ENCODE peak calls at places on chromosomes 5 and 9, in nine cellular contexts. One of them, this sample, is unnamed.

GRCh38 chr9:73153793-73154227 is 2.1 kb downstream of the ANXA1 start:
- DNase-seq in NCI-H1436: no peak
- DNase-seq in iPS-NIHi11: peak; percentile 17
- DNase-seq in uterus: no peak
- DNase-seq in breast epithelium: no peak
- DNase-seq in OCI-LY7: no peak
- DNase-seq in GM13976: no peak
- DNase-seq in activated CD4-positive, alpha-beta T cell treated with anti-CD3 and anti-CD28 coated beads, Interleukin-2, amount 50 U/mL, for 1 hour: no peak
- DNase-seq in activated T-helper 1 cell treated with anti-CD3 and anti-CD28 coated beads, Interleukin-12 subunit alpha, Interleukin-12 subunit beta, Interleukin-2, Interleukin-4 antibody, amounts not matched to agents 30 ng/mL and 10 ng/mL and 1 ng/mL, durations not matched to agents 14 hours and 24 hours and 36 hours: no peak
- DNase-seq in this sample: no peak

GRCh38 chr5:140240987-140241706 is 61.8 kb downstream of the PFDN1 start:
- DNase-seq in OCI-LY7: no peak
- DNase-seq in iPS-NIHi11: peak; percentile 84
- DNase-seq in breast epithelium: peak; percentile 79
- DNase-seq in uterus: peak; percentile 88
- DNase-seq in NCI-H1436: no peak
- DNase-seq in activated CD4-positive, alpha-beta T cell treated with anti-CD3 and anti-CD28 coated beads, Interleukin-2, amount 50 U/mL, for 1 hour: no peak
- DNase-seq in activated T-helper 1 cell treated with anti-CD3 and anti-CD28 coated beads, Interleukin-12 subunit alpha, Interleukin-12 subunit beta, Interleukin-2, Interleukin-4 antibody, amounts not matched to agents 30 ng/mL and 10 ng/mL and 1 ng/mL, durations not matched to agents 14 hours and 24 hours and 36 hours: no peak
- DNase-seq in GM13976: no peak
- DNase-seq in this sample: no peak

GRCh38 chr5:159038907-159039306 is 60.8 kb downstream of the EBF1 start:
- DNase-seq in NCI-H1436: no peak
- DNase-seq in activated T-helper 1 cell treated with anti-CD3 and anti-CD28 coated beads, Interleukin-12 subunit alpha, Interleukin-12 subunit beta, Interleukin-2, Interleukin-4 antibody, amounts not matched to agents 30 ng/mL and 10 ng/mL and 1 ng/mL, durations not matched to agents 14 hours and 24 hours and 36 hours: no peak
- DNase-seq in breast epithelium: no peak
- DNase-seq in activated CD4-positive, alpha-beta T cell treated with anti-CD3 and anti-CD28 coated beads, Interleukin-2, amount 50 U/mL, for 1 hour: no peak
- DNase-seq in GM13976: no peak
- DNase-seq in iPS-NIHi11: no peak
- DNase-seq in uterus: no peak
- DNase-seq in OCI-LY7: no peak
- DNase-seq in this sample: no peak

GRCh38 chr5:96483878-96484277 is 50.8 kb upstream of the PCSK1 start:
- DNase-seq in activated T-helper 1 cell treated with anti-CD3 and anti-CD28 coated beads, Interleukin-12 subunit alpha, Interleukin-12 subunit beta, Interleukin-2, Interleukin-4 antibody, amounts not matched to agents 30 ng/mL and 10 ng/mL and 1 ng/mL, durations not matched to agents 14 hours and 24 hours and 36 hours: no peak
- DNase-seq in breast epithelium: no peak
- DNase-seq in GM13976: no peak
- DNase-seq in NCI-H1436: no peak
- DNase-seq in OCI-LY7: peak; percentile 10
- DNase-seq in uterus: no peak
- DNase-seq in iPS-NIHi11: peak; percentile 63
- DNase-seq in activated CD4-positive, alpha-beta T cell treated with anti-CD3 and anti-CD28 coated beads, Interleukin-2, amount 50 U/mL, for 1 hour: no peak
- DNase-seq in this sample: no peak

GRCh38 chr9:37437616-37438015 is 15.1 kb downstream of the GRHPR start:
- DNase-seq in OCI-LY7: no peak
- DNase-seq in iPS-NIHi11: no peak
- DNase-seq in activated T-helper 1 cell treated with anti-CD3 and anti-CD28 coated beads, Interleukin-12 subunit alpha, Interleukin-12 subunit beta, Interleukin-2, Interleukin-4 antibody, amounts not matched to agents 30 ng/mL and 10 ng/mL and 1 ng/mL, durations not matched to agents 14 hours and 24 hours and 36 hours: no peak
- DNase-seq in NCI-H1436: no peak
- DNase-seq in uterus: no peak
- DNase-seq in GM13976: no peak
- DNase-seq in breast epithelium: no peak
- DNase-seq in activated CD4-positive, alpha-beta T cell treated with anti-CD3 and anti-CD28 coated beads, Interleukin-2, amount 50 U/mL, for 1 hour: no peak
- DNase-seq in this sample: no peak

GRCh38 chr5:90612930-90613329 is 54.3 kb downstream of the ADGRV1 start:
- DNase-seq in NCI-H1436: no peak
- DNase-seq in activated CD4-positive, alpha-beta T cell treated with anti-CD3 and anti-CD28 coated beads, Interleukin-2, amount 50 U/mL, for 1 hour: no peak
- DNase-seq in OCI-LY7: no peak
- DNase-seq in activated T-helper 1 cell treated with anti-CD3 and anti-CD28 coated beads, Interleukin-12 subunit alpha, Interleukin-12 subunit beta, Interleukin-2, Interleukin-4 antibody, amounts not matched to agents 30 ng/mL and 10 ng/mL and 1 ng/mL, durations not matched to agents 14 hours and 24 hours and 36 hours: no peak
- DNase-seq in breast epithelium: no peak
- DNase-seq in GM13976: peak; percentile 56
- DNase-seq in iPS-NIHi11: no peak
- DNase-seq in uterus: no peak
- DNase-seq in this sample: no peak

GRCh38 chr5:9455826-9456434 is 89.9 kb downstream of the SEMA5A start:
- DNase-seq in OCI-LY7: no peak
- DNase-seq in NCI-H1436: no peak
- DNase-seq in activated CD4-positive, alpha-beta T cell treated with anti-CD3 and anti-CD28 coated beads, Interleukin-2, amount 50 U/mL, for 1 hour: no peak
- DNase-seq in activated T-helper 1 cell treated with anti-CD3 and anti-CD28 coated beads, Interleukin-12 subunit alpha, Interleukin-12 subunit beta, Interleukin-2, Interleukin-4 antibody, amounts not matched to agents 30 ng/mL and 10 ng/mL and 1 ng/mL, durations not matched to agents 14 hours and 24 hours and 36 hours: no peak
- DNase-seq in iPS-NIHi11: peak; percentile 13
- DNase-seq in GM13976: no peak
- DNase-seq in breast epithelium: no peak
- DNase-seq in uterus: no peak
- DNase-seq in this sample: no peak

GRCh38 chr5:6885581-6885980 is 172.3 kb downstream of the TENT4A start:
- DNase-seq in OCI-LY7: no peak
- DNase-seq in breast epithelium: no peak
- DNase-seq in GM13976: no peak
- DNase-seq in activated CD4-positive, alpha-beta T cell treated with anti-CD3 and anti-CD28 coated beads, Interleukin-2, amount 50 U/mL, for 1 hour: no peak
- DNase-seq in uterus: no peak
- DNase-seq in NCI-H1436: no peak
- DNase-seq in iPS-NIHi11: no peak
- DNase-seq in activated T-helper 1 cell treated with anti-CD3 and anti-CD28 coated beads, Interleukin-12 subunit alpha, Interleukin-12 subunit beta, Interleukin-2, Interleukin-4 antibody, amounts not matched to agents 30 ng/mL and 10 ng/mL and 1 ng/mL, durations not matched to agents 14 hours and 24 hours and 36 hours: no peak
- DNase-seq in this sample: no peak

GRCh38 chr9:107284636-107285035 is 1.6 kb downstream of the RAD23B start:
- DNase-seq in activated CD4-positive, alpha-beta T cell treated with anti-CD3 and anti-CD28 coated beads, Interleukin-2, amount 50 U/mL, for 1 hour: no peak
- DNase-seq in breast epithelium: no peak
- DNase-seq in OCI-LY7: peak; percentile 26
- DNase-seq in iPS-NIHi11: no peak
- DNase-seq in activated T-helper 1 cell treated with anti-CD3 and anti-CD28 coated beads, Interleukin-12 subunit alpha, Interleukin-12 subunit beta, Interleukin-2, Interleukin-4 antibody, amounts not matched to agents 30 ng/mL and 10 ng/mL and 1 ng/mL, durations not matched to agents 14 hours and 24 hours and 36 hours: no peak
- DNase-seq in GM13976: no peak
- DNase-seq in uterus: no peak
- DNase-seq in NCI-H1436: no peak
- DNase-seq in this sample: no peak

GRCh38 chr9:93577045-93577939 is 908 bp downstream of the PHF2 start:
- DNase-seq in iPS-NIHi11: peak; percentile 46
- DNase-seq in NCI-H1436: no peak
- DNase-seq in activated CD4-positive, alpha-beta T cell treated with anti-CD3 and anti-CD28 coated beads, Interleukin-2, amount 50 U/mL, for 1 hour: no peak
- DNase-seq in breast epithelium: peak; percentile 57
- DNase-seq in activated T-helper 1 cell treated with anti-CD3 and anti-CD28 coated beads, Interleukin-12 subunit alpha, Interleukin-12 subunit beta, Interleukin-2, Interleukin-4 antibody, amounts not matched to agents 30 ng/mL and 10 ng/mL and 1 ng/mL, durations not matched to agents 14 hours and 24 hours and 36 hours: peak; percentile 28
- DNase-seq in uterus: no peak
- DNase-seq in OCI-LY7: peak; percentile 49
- DNase-seq in GM13976: peak; percentile 60
- DNase-seq in this sample: no peak

GRCh38 chr5:41747291-41747690 is 122.9 kb downstream of the OXCT1 start:
- DNase-seq in OCI-LY7: no peak
- DNase-seq in activated T-helper 1 cell treated with anti-CD3 and anti-CD28 coated beads, Interleukin-12 subunit alpha, Interleukin-12 subunit beta, Interleukin-2, Interleukin-4 antibody, amounts not matched to agents 30 ng/mL and 10 ng/mL and 1 ng/mL, durations not matched to agents 14 hours and 24 hours and 36 hours: no peak
- DNase-seq in NCI-H1436: no peak
- DNase-seq in GM13976: no peak
- DNase-seq in uterus: no peak
- DNase-seq in activated CD4-positive, alpha-beta T cell treated with anti-CD3 and anti-CD28 coated beads, Interleukin-2, amount 50 U/mL, for 1 hour: no peak
- DNase-seq in breast epithelium: no peak
- DNase-seq in iPS-NIHi11: no peak
- DNase-seq in this sample: no peak

GRCh38 chr9:94911986-94912635 is 185.6 kb downstream of the AOPEP start:
- DNase-seq in OCI-LY7: no peak
- DNase-seq in breast epithelium: no peak
- DNase-seq in NCI-H1436: no peak
- DNase-seq in activated T-helper 1 cell treated with anti-CD3 and anti-CD28 coated beads, Interleukin-12 subunit alpha, Interleukin-12 subunit beta, Interleukin-2, Interleukin-4 antibody, amounts not matched to agents 30 ng/mL and 10 ng/mL and 1 ng/mL, durations not matched to agents 14 hours and 24 hours and 36 hours: no peak
- DNase-seq in uterus: no peak
- DNase-seq in iPS-NIHi11: no peak
- DNase-seq in GM13976: no peak
- DNase-seq in activated CD4-positive, alpha-beta T cell treated with anti-CD3 and anti-CD28 coated beads, Interleukin-2, amount 50 U/mL, for 1 hour: no peak
- DNase-seq in this sample: no peak

GRCh38 chr5:94693043-94693822 is 74.8 kb downstream of the SLF1 start:
- DNase-seq in breast epithelium: no peak
- DNase-seq in activated CD4-positive, alpha-beta T cell treated with anti-CD3 and anti-CD28 coated beads, Interleukin-2, amount 50 U/mL, for 1 hour: no peak
- DNase-seq in activated T-helper 1 cell treated with anti-CD3 and anti-CD28 coated beads, Interleukin-12 subunit alpha, Interleukin-12 subunit beta, Interleukin-2, Interleukin-4 antibody, amounts not matched to agents 30 ng/mL and 10 ng/mL and 1 ng/mL, durations not matched to agents 14 hours and 24 hours and 36 hours: no peak
- DNase-seq in GM13976: no peak
- DNase-seq in iPS-NIHi11: no peak
- DNase-seq in uterus: no peak
- DNase-seq in NCI-H1436: peak; percentile 13
- DNase-seq in OCI-LY7: peak; percentile 35
- DNase-seq in this sample: no peak

GRCh38 chr9:82320566-82320965 is 332.0 kb downstream of the SPATA31D1 start:
- DNase-seq in GM13976: no peak
- DNase-seq in NCI-H1436: no peak
- DNase-seq in breast epithelium: no peak
- DNase-seq in iPS-NIHi11: no peak
- DNase-seq in activated T-helper 1 cell treated with anti-CD3 and anti-CD28 coated beads, Interleukin-12 subunit alpha, Interleukin-12 subunit beta, Interleukin-2, Interleukin-4 antibody, amounts not matched to agents 30 ng/mL and 10 ng/mL and 1 ng/mL, durations not matched to agents 14 hours and 24 hours and 36 hours: no peak
- DNase-seq in OCI-LY7: no peak
- DNase-seq in activated CD4-positive, alpha-beta T cell treated with anti-CD3 and anti-CD28 coated beads, Interleukin-2, amount 50 U/mL, for 1 hour: no peak
- DNase-seq in uterus: no peak
- DNase-seq in this sample: no peak

GRCh38 chr9:94210616-94211603 is 48.2 kb upstream of the ZNF169 start:
- DNase-seq in uterus: no peak
- DNase-seq in breast epithelium: no peak
- DNase-seq in activated CD4-positive, alpha-beta T cell treated with anti-CD3 and anti-CD28 coated beads, Interleukin-2, amount 50 U/mL, for 1 hour: no peak
- DNase-seq in activated T-helper 1 cell treated with anti-CD3 and anti-CD28 coated beads, Interleukin-12 subunit alpha, Interleukin-12 subunit beta, Interleukin-2, Interleukin-4 antibody, amounts not matched to agents 30 ng/mL and 10 ng/mL and 1 ng/mL, durations not matched to agents 14 hours and 24 hours and 36 hours: no peak
- DNase-seq in OCI-LY7: no peak
- DNase-seq in NCI-H1436: no peak
- DNase-seq in iPS-NIHi11: no peak
- DNase-seq in GM13976: no peak
- DNase-seq in this sample: no peak

GRCh38 chr5:74322944-74323343 is 317.6 kb downstream of the ENC1 start:
- DNase-seq in OCI-LY7: no peak
- DNase-seq in activated CD4-positive, alpha-beta T cell treated with anti-CD3 and anti-CD28 coated beads, Interleukin-2, amount 50 U/mL, for 1 hour: no peak
- DNase-seq in breast epithelium: no peak
- DNase-seq in iPS-NIHi11: no peak
- DNase-seq in NCI-H1436: no peak
- DNase-seq in GM13976: no peak
- DNase-seq in activated T-helper 1 cell treated with anti-CD3 and anti-CD28 coated beads, Interleukin-12 subunit alpha, Interleukin-12 subunit beta, Interleukin-2, Interleukin-4 antibody, amounts not matched to agents 30 ng/mL and 10 ng/mL and 1 ng/mL, durations not matched to agents 14 hours and 24 hours and 36 hours: no peak
- DNase-seq in uterus: no peak
- DNase-seq in this sample: no peak

GRCh38 chr9:92429866-92430265 is 5.6 kb upstream of the OMD start:
- DNase-seq in GM13976: no peak
- DNase-seq in NCI-H1436: no peak
- DNase-seq in uterus: no peak
- DNase-seq in activated T-helper 1 cell treated with anti-CD3 and anti-CD28 coated beads, Interleukin-12 subunit alpha, Interleukin-12 subunit beta, Interleukin-2, Interleukin-4 antibody, amounts not matched to agents 30 ng/mL and 10 ng/mL and 1 ng/mL, durations not matched to agents 14 hours and 24 hours and 36 hours: no peak
- DNase-seq in iPS-NIHi11: no peak
- DNase-seq in activated CD4-positive, alpha-beta T cell treated with anti-CD3 and anti-CD28 coated beads, Interleukin-2, amount 50 U/mL, for 1 hour: no peak
- DNase-seq in OCI-LY7: no peak
- DNase-seq in breast epithelium: no peak
- DNase-seq in this sample: no peak

GRCh38 chr5:57174128-57174849 is 430 bp downstream of the GPBP1 start:
- DNase-seq in iPS-NIHi11: no peak
- DNase-seq in activated CD4-positive, alpha-beta T cell treated with anti-CD3 and anti-CD28 coated beads, Interleukin-2, amount 50 U/mL, for 1 hour: peak; percentile 23
- DNase-seq in uterus: no peak
- DNase-seq in breast epithelium: peak; percentile 34
- DNase-seq in GM13976: no peak
- DNase-seq in NCI-H1436: no peak
- DNase-seq in activated T-helper 1 cell treated with anti-CD3 and anti-CD28 coated beads, Interleukin-12 subunit alpha, Interleukin-12 subunit beta, Interleukin-2, Interleukin-4 antibody, amounts not matched to agents 30 ng/mL and 10 ng/mL and 1 ng/mL, durations not matched to agents 14 hours and 24 hours and 36 hours: peak; percentile 22
- DNase-seq in OCI-LY7: peak; percentile 69
- DNase-seq in this sample: no peak

GRCh38 chr9:78026416-78026815 is 5.2 kb downstream of the GNAQ start:
- DNase-seq in iPS-NIHi11: no peak
- DNase-seq in activated T-helper 1 cell treated with anti-CD3 and anti-CD28 coated beads, Interleukin-12 subunit alpha, Interleukin-12 subunit beta, Interleukin-2, Interleukin-4 antibody, amounts not matched to agents 30 ng/mL and 10 ng/mL and 1 ng/mL, durations not matched to agents 14 hours and 24 hours and 36 hours: no peak
- DNase-seq in uterus: no peak
- DNase-seq in OCI-LY7: no peak
- DNase-seq in breast epithelium: no peak
- DNase-seq in NCI-H1436: no peak
- DNase-seq in GM13976: no peak
- DNase-seq in activated CD4-positive, alpha-beta T cell treated with anti-CD3 and anti-CD28 coated beads, Interleukin-2, amount 50 U/mL, for 1 hour: no peak
- DNase-seq in this sample: no peak

GRCh38 chr5:16957305-16958165 is 21.4 kb upstream of the MYO10 start:
- DNase-seq in GM13976: no peak
- DNase-seq in uterus: no peak
- DNase-seq in iPS-NIHi11: no peak
- DNase-seq in breast epithelium: no peak
- DNase-seq in activated T-helper 1 cell treated with anti-CD3 and anti-CD28 coated beads, Interleukin-12 subunit alpha, Interleukin-12 subunit beta, Interleukin-2, Interleukin-4 antibody, amounts not matched to agents 30 ng/mL and 10 ng/mL and 1 ng/mL, durations not matched to agents 14 hours and 24 hours and 36 hours: no peak
- DNase-seq in activated CD4-positive, alpha-beta T cell treated with anti-CD3 and anti-CD28 coated beads, Interleukin-2, amount 50 U/mL, for 1 hour: no peak
- DNase-seq in NCI-H1436: no peak
- DNase-seq in OCI-LY7: no peak
- DNase-seq in this sample: no peak

GRCh38 chr5:56206126-56206525 is 27.0 kb downstream of the ANKRD55 start:
- DNase-seq in activated T-helper 1 cell treated with anti-CD3 and anti-CD28 coated beads, Interleukin-12 subunit alpha, Interleukin-12 subunit beta, Interleukin-2, Interleukin-4 antibody, amounts not matched to agents 30 ng/mL and 10 ng/mL and 1 ng/mL, durations not matched to agents 14 hours and 24 hours and 36 hours: no peak
- DNase-seq in OCI-LY7: no peak
- DNase-seq in breast epithelium: no peak
- DNase-seq in uterus: no peak
- DNase-seq in activated CD4-positive, alpha-beta T cell treated with anti-CD3 and anti-CD28 coated beads, Interleukin-2, amount 50 U/mL, for 1 hour: no peak
- DNase-seq in NCI-H1436: no peak
- DNase-seq in iPS-NIHi11: no peak
- DNase-seq in GM13976: no peak
- DNase-seq in this sample: no peak

GRCh38 chr9:14205463-14205862 is 108.5 kb downstream of the NFIB start:
- DNase-seq in activated T-helper 1 cell treated with anti-CD3 and anti-CD28 coated beads, Interleukin-12 subunit alpha, Interleukin-12 subunit beta, Interleukin-2, Interleukin-4 antibody, amounts not matched to agents 30 ng/mL and 10 ng/mL and 1 ng/mL, durations not matched to agents 14 hours and 24 hours and 36 hours: no peak
- DNase-seq in OCI-LY7: no peak
- DNase-seq in GM13976: no peak
- DNase-seq in NCI-H1436: no peak
- DNase-seq in activated CD4-positive, alpha-beta T cell treated with anti-CD3 and anti-CD28 coated beads, Interleukin-2, amount 50 U/mL, for 1 hour: no peak
- DNase-seq in uterus: no peak
- DNase-seq in iPS-NIHi11: no peak
- DNase-seq in breast epithelium: no peak
- DNase-seq in this sample: no peak

GRCh38 chr9:75378036-75378435 is 289.7 kb downstream of the OSTF1 start:
- DNase-seq in OCI-LY7: no peak
- DNase-seq in activated CD4-positive, alpha-beta T cell treated with anti-CD3 and anti-CD28 coated beads, Interleukin-2, amount 50 U/mL, for 1 hour: no peak
- DNase-seq in activated T-helper 1 cell treated with anti-CD3 and anti-CD28 coated beads, Interleukin-12 subunit alpha, Interleukin-12 subunit beta, Interleukin-2, Interleukin-4 antibody, amounts not matched to agents 30 ng/mL and 10 ng/mL and 1 ng/mL, durations not matched to agents 14 hours and 24 hours and 36 hours: no peak
- DNase-seq in uterus: peak; percentile 53
- DNase-seq in breast epithelium: no peak
- DNase-seq in iPS-NIHi11: no peak
- DNase-seq in GM13976: no peak
- DNase-seq in NCI-H1436: no peak
- DNase-seq in this sample: no peak

GRCh38 chr5:154449786-154450185 is 4.0 kb downstream of the SAP30L start:
- DNase-seq in GM13976: no peak
- DNase-seq in activated T-helper 1 cell treated with anti-CD3 and anti-CD28 coated beads, Interleukin-12 subunit alpha, Interleukin-12 subunit beta, Interleukin-2, Interleukin-4 antibody, amounts not matched to agents 30 ng/mL and 10 ng/mL and 1 ng/mL, durations not matched to agents 14 hours and 24 hours and 36 hours: no peak
- DNase-seq in iPS-NIHi11: no peak
- DNase-seq in uterus: no peak
- DNase-seq in activated CD4-positive, alpha-beta T cell treated with anti-CD3 and anti-CD28 coated beads, Interleukin-2, amount 50 U/mL, for 1 hour: no peak
- DNase-seq in OCI-LY7: no peak
- DNase-seq in breast epithelium: no peak
- DNase-seq in NCI-H1436: no peak
- DNase-seq in this sample: no peak

GRCh38 chr9:127177682-127178265 is 55.3 kb upstream of the ANGPTL2 start:
- DNase-seq in OCI-LY7: no peak
- DNase-seq in GM13976: no peak
- DNase-seq in NCI-H1436: no peak
- DNase-seq in uterus: peak; percentile 8
- DNase-seq in breast epithelium: peak; percentile 17
- DNase-seq in iPS-NIHi11: no peak
- DNase-seq in activated CD4-positive, alpha-beta T cell treated with anti-CD3 and anti-CD28 coated beads, Interleukin-2, amount 50 U/mL, for 1 hour: no peak
- DNase-seq in activated T-helper 1 cell treated with anti-CD3 and anti-CD28 coated beads, Interleukin-12 subunit alpha, Interleukin-12 subunit beta, Interleukin-2, Interleukin-4 antibody, amounts not matched to agents 30 ng/mL and 10 ng/mL and 1 ng/mL, durations not matched to agents 14 hours and 24 hours and 36 hours: no peak
- DNase-seq in this sample: no peak

GRCh38 chr9:87766697-87767096 is 40.8 kb downstream of the CTSL start:
- DNase-seq in GM13976: no peak
- DNase-seq in breast epithelium: no peak
- DNase-seq in OCI-LY7: no peak
- DNase-seq in NCI-H1436: no peak
- DNase-seq in iPS-NIHi11: no peak
- DNase-seq in activated CD4-positive, alpha-beta T cell treated with anti-CD3 and anti-CD28 coated beads, Interleukin-2, amount 50 U/mL, for 1 hour: no peak
- DNase-seq in uterus: no peak
- DNase-seq in activated T-helper 1 cell treated with anti-CD3 and anti-CD28 coated beads, Interleukin-12 subunit alpha, Interleukin-12 subunit beta, Interleukin-2, Interleukin-4 antibody, amounts not matched to agents 30 ng/mL and 10 ng/mL and 1 ng/mL, durations not matched to agents 14 hours and 24 hours and 36 hours: no peak
- DNase-seq in this sample: no peak

GRCh38 chr9:116359958-116360357 is 206.4 kb downstream of the PAPPA start:
- DNase-seq in activated T-helper 1 cell treated with anti-CD3 and anti-CD28 coated beads, Interleukin-12 subunit alpha, Interleukin-12 subunit beta, Interleukin-2, Interleukin-4 antibody, amounts not matched to agents 30 ng/mL and 10 ng/mL and 1 ng/mL, durations not matched to agents 14 hours and 24 hours and 36 hours: no peak
- DNase-seq in GM13976: no peak
- DNase-seq in NCI-H1436: no peak
- DNase-seq in activated CD4-positive, alpha-beta T cell treated with anti-CD3 and anti-CD28 coated beads, Interleukin-2, amount 50 U/mL, for 1 hour: no peak
- DNase-seq in OCI-LY7: no peak
- DNase-seq in iPS-NIHi11: no peak
- DNase-seq in breast epithelium: no peak
- DNase-seq in uterus: no peak
- DNase-seq in this sample: no peak

GRCh38 chr5:124871299-124871698 is 124.9 kb upstream of the ZNF608 start:
- DNase-seq in iPS-NIHi11: no peak
- DNase-seq in activated T-helper 1 cell treated with anti-CD3 and anti-CD28 coated beads, Interleukin-12 subunit alpha, Interleukin-12 subunit beta, Interleukin-2, Interleukin-4 antibody, amounts not matched to agents 30 ng/mL and 10 ng/mL and 1 ng/mL, durations not matched to agents 14 hours and 24 hours and 36 hours: no peak
- DNase-seq in uterus: no peak
- DNase-seq in breast epithelium: no peak
- DNase-seq in activated CD4-positive, alpha-beta T cell treated with anti-CD3 and anti-CD28 coated beads, Interleukin-2, amount 50 U/mL, for 1 hour: no peak
- DNase-seq in NCI-H1436: no peak
- DNase-seq in OCI-LY7: no peak
- DNase-seq in GM13976: no peak
- DNase-seq in this sample: no peak

GRCh38 chr9:87260171-87260570 is 237.5 kb upstream of the DAPK1 start:
- DNase-seq in iPS-NIHi11: no peak
- DNase-seq in uterus: no peak
- DNase-seq in activated T-helper 1 cell treated with anti-CD3 and anti-CD28 coated beads, Interleukin-12 subunit alpha, Interleukin-12 subunit beta, Interleukin-2, Interleukin-4 antibody, amounts not matched to agents 30 ng/mL and 10 ng/mL and 1 ng/mL, durations not matched to agents 14 hours and 24 hours and 36 hours: no peak
- DNase-seq in breast epithelium: no peak
- DNase-seq in OCI-LY7: no peak
- DNase-seq in GM13976: no peak
- DNase-seq in activated CD4-positive, alpha-beta T cell treated with anti-CD3 and anti-CD28 coated beads, Interleukin-2, amount 50 U/mL, for 1 hour: no peak
- DNase-seq in NCI-H1436: no peak
- DNase-seq in this sample: no peak

GRCh38 chr9:111034573-111035539 is 3.4 kb downstream of the LPAR1 start:
- DNase-seq in activated CD4-positive, alpha-beta T cell treated with anti-CD3 and anti-CD28 coated beads, Interleukin-2, amount 50 U/mL, for 1 hour: no peak
- DNase-seq in NCI-H1436: no peak
- DNase-seq in uterus: no peak
- DNase-seq in breast epithelium: no peak
- DNase-seq in OCI-LY7: no peak
- DNase-seq in activated T-helper 1 cell treated with anti-CD3 and anti-CD28 coated beads, Interleukin-12 subunit alpha, Interleukin-12 subunit beta, Interleukin-2, Interleukin-4 antibody, amounts not matched to agents 30 ng/mL and 10 ng/mL and 1 ng/mL, durations not matched to agents 14 hours and 24 hours and 36 hours: no peak
- DNase-seq in iPS-NIHi11: no peak
- DNase-seq in GM13976: no peak
- DNase-seq in this sample: no peak

GRCh38 chr9:129363216-129363873 is 185.3 kb upstream of the IER5L start:
- DNase-seq in activated CD4-positive, alpha-beta T cell treated with anti-CD3 and anti-CD28 coated beads, Interleukin-2, amount 50 U/mL, for 1 hour: no peak
- DNase-seq in uterus: no peak
- DNase-seq in iPS-NIHi11: no peak
- DNase-seq in OCI-LY7: no peak
- DNase-seq in GM13976: no peak
- DNase-seq in activated T-helper 1 cell treated with anti-CD3 and anti-CD28 coated beads, Interleukin-12 subunit alpha, Interleukin-12 subunit beta, Interleukin-2, Interleukin-4 antibody, amounts not matched to agents 30 ng/mL and 10 ng/mL and 1 ng/mL, durations not matched to agents 14 hours and 24 hours and 36 hours: no peak
- DNase-seq in NCI-H1436: no peak
- DNase-seq in breast epithelium: no peak
- DNase-seq in this sample: no peak